ENCODE peak calls at places on chromosomes 3 and 15, in four cellular contexts. One of them, this sample, is unnamed.

GRCh38 chr3:174775603-174776002 is 83.5 kb upstream of the NAALADL2 start:
- DNase-seq in choroid plexus epithelial cell: peak
- DNase-seq in A172: no peak
- DNase-seq in T-helper 9 cell: no peak
- DNase-seq in this sample: peak

GRCh38 chr15:63474810-63475316 is 29.5 kb upstream of the USP3 start:
- DNase-seq in choroid plexus epithelial cell: no peak
- DNase-seq in A172: no peak
- DNase-seq in T-helper 9 cell: no peak
- DNase-seq in this sample: no peak

GRCh38 chr3:8954938-8955763 is 8.1 kb downstream of the RAD18 start:
- DNase-seq in choroid plexus epithelial cell: peak
- DNase-seq in A172: peak
- DNase-seq in T-helper 9 cell: no peak
- DNase-seq in this sample: peak

GRCh38 chr15:85404922-85405293 is 24.5 kb downstream of the AKAP13 start:
- DNase-seq in choroid plexus epithelial cell: no peak
- DNase-seq in A172: no peak
- DNase-seq in T-helper 9 cell: no peak
- DNase-seq in this sample: no peak

GRCh38 chr3:185330238-185330637 is 32.7 kb upstream of the MAP3K13 start:
- DNase-seq in A172: no peak
- DNase-seq in choroid plexus epithelial cell: no peak
- DNase-seq in T-helper 9 cell: no peak
- DNase-seq in this sample: no peak

GRCh38 chr15:89209057-89209456 is 12.3 kb downstream of the RLBP1 start:
- DNase-seq in A172: no peak
- DNase-seq in T-helper 9 cell: no peak
- DNase-seq in choroid plexus epithelial cell: no peak
- DNase-seq in this sample: no peak

GRCh38 chr3:71629289-71630252 is 46.0 kb upstream of the FOXP1 start:
- DNase-seq in T-helper 9 cell: no peak
- DNase-seq in A172: no peak
- DNase-seq in choroid plexus epithelial cell: peak
- DNase-seq in this sample: no peak

GRCh38 chr3:154795046-154795445 is 285.1 kb upstream of the MME start:
- DNase-seq in choroid plexus epithelial cell: no peak
- DNase-seq in T-helper 9 cell: no peak
- DNase-seq in A172: no peak
- DNase-seq in this sample: peak

GRCh38 chr3:36823806-36824205 is 59.5 kb upstream of the DCLK3 start:
- DNase-seq in A172: no peak
- DNase-seq in choroid plexus epithelial cell: no peak
- DNase-seq in T-helper 9 cell: no peak
- DNase-seq in this sample: no peak

GRCh38 chr3:150097588-150097890 is 126.8 kb upstream of the PFN2 start:
- DNase-seq in A172: peak
- DNase-seq in choroid plexus epithelial cell: peak
- DNase-seq in T-helper 9 cell: no peak
- DNase-seq in this sample: peak

GRCh38 chr3:153089620-153090019 is 72.4 kb upstream of the RAP2B start:
- DNase-seq in T-helper 9 cell: no peak
- DNase-seq in choroid plexus epithelial cell: no peak
- DNase-seq in A172: no peak
- DNase-seq in this sample: no peak

GRCh38 chr15:79474252-79474651 is 42.1 kb downstream of the MINAR1 start:
- DNase-seq in T-helper 9 cell: no peak
- DNase-seq in choroid plexus epithelial cell: peak
- DNase-seq in A172: peak
- DNase-seq in this sample: peak

GRCh38 chr15:70493376-70493775 is 270.0 kb downstream of the UACA start:
- DNase-seq in T-helper 9 cell: no peak
- DNase-seq in choroid plexus epithelial cell: no peak
- DNase-seq in A172: no peak
- DNase-seq in this sample: no peak

GRCh38 chr3:138867996-138868395 is 33.3 kb upstream of the PIK3CB start:
- DNase-seq in A172: peak
- DNase-seq in T-helper 9 cell: no peak
- DNase-seq in choroid plexus epithelial cell: no peak
- DNase-seq in this sample: no peak

GRCh38 chr3:188584162-188584529 is 430.2 kb downstream of the LPP start:
- DNase-seq in A172: peak
- DNase-seq in T-helper 9 cell: no peak
- DNase-seq in choroid plexus epithelial cell: peak
- DNase-seq in this sample: peak

GRCh38 chr3:14814473-14814872 is 4.3 kb upstream of the FGD5 start:
- DNase-seq in A172: no peak
- DNase-seq in T-helper 9 cell: no peak
- DNase-seq in choroid plexus epithelial cell: no peak
- DNase-seq in this sample: no peak

GRCh38 chr15:44810237-44810636 is 73.9 kb downstream of the TRIM69 start:
- DNase-seq in A172: no peak
- DNase-seq in T-helper 9 cell: no peak
- DNase-seq in choroid plexus epithelial cell: no peak
- DNase-seq in this sample: no peak

GRCh38 chr15:47431501-47431900 is 285.8 kb upstream of the SEMA6D start:
- DNase-seq in choroid plexus epithelial cell: peak
- DNase-seq in A172: no peak
- DNase-seq in T-helper 9 cell: no peak
- DNase-seq in this sample: no peak

GRCh38 chr15:72227720-72228119 is 3.3 kb downstream of the PKM start:
- DNase-seq in choroid plexus epithelial cell: no peak
- DNase-seq in T-helper 9 cell: no peak
- DNase-seq in A172: no peak
- DNase-seq in this sample: no peak

GRCh38 chr3:71185733-71186455 is 397.6 kb downstream of the FOXP1 start:
- DNase-seq in T-helper 9 cell: no peak
- DNase-seq in choroid plexus epithelial cell: peak
- DNase-seq in A172: peak
- DNase-seq in this sample: peak

GRCh38 chr3:150372320-150373118 is 35.6 kb upstream of the TSC22D2 start:
- DNase-seq in A172: peak
- DNase-seq in choroid plexus epithelial cell: peak
- DNase-seq in T-helper 9 cell: no peak
- DNase-seq in this sample: no peak

GRCh38 chr3:12351145-12351544 is 62.3 kb downstream of the PPARG start:
- DNase-seq in choroid plexus epithelial cell: no peak
- DNase-seq in T-helper 9 cell: no peak
- DNase-seq in A172: no peak
- DNase-seq in this sample: no peak

GRCh38 chr3:69741057-69741830 is 2.0 kb downstream of the MITF start:
- DNase-seq in T-helper 9 cell: no peak
- DNase-seq in A172: no peak
- DNase-seq in choroid plexus epithelial cell: no peak
- DNase-seq in this sample: no peak

GRCh38 chr3:169110633-169111032 is 552.9 kb downstream of the MECOM start:
- DNase-seq in T-helper 9 cell: no peak
- DNase-seq in choroid plexus epithelial cell: no peak
- DNase-seq in A172: no peak
- DNase-seq in this sample: no peak

This sample was measured in foreskin keratinocyte.